ENCODE peak calls at places on chromosome 14, in seven cellular contexts. U, E, W, S, I, Z and V are unnamed samples.

GRCh38 chr14:64196668-64197411 is 97.3 kb downstream of the ESR2 start:
- DNase-seq in U (peak; percentile 67), S (peak; percentile 63), W (peak; percentile 74), Z (peak; percentile 85), E (peak; percentile 58), I (peak; percentile 66), V (no peak)

GRCh38 chr14:24849471-24849870 is 200.5 kb downstream of the STXBP6 start:
- DNase-seq in S (no peak), Z (no peak), U (no peak), E (no peak), I (no peak), W (no peak), V (no peak)

GRCh38 chr14:95697764-95698163 is 11.5 kb downstream of the TCL1B start:
- DNase-seq in U (no peak), E (no peak), W (no peak), I (no peak), S (no peak), Z (no peak), V (no peak)

GRCh38 chr14:95535226-95536021 is 574 bp downstream of the GLRX5 start:
- DNase-seq in E (no peak), S (no peak), U (peak; percentile 48), W (peak; percentile 36), Z (no peak), I (peak; percentile 70), V (no peak)

GRCh38 chr14:22994762-22995275 is 12.5 kb upstream of the AJUBA start:
- DNase-seq in U (peak; percentile 64), W (peak; percentile 54), E (peak; percentile 62), Z (peak; percentile 23), S (peak; percentile 76), I (no peak), V (no peak)

GRCh38 chr14:73879027-73879426 is 7.6 kb upstream of the ZNF410 start:
- DNase-seq in E (no peak), U (no peak), W (no peak), I (no peak), Z (no peak), S (no peak), V (no peak)

GRCh38 chr14:71117839-71118743 is 210.8 kb downstream of the PCNX1 start:
- DNase-seq in S (peak; percentile 83), I (no peak), Z (no peak), W (peak; percentile 65), E (no peak), U (peak; percentile 78), V (no peak)

GRCh38 chr14:61151276-61151675 is 129.9 kb downstream of the TMEM30B start:
- DNase-seq in W (no peak), U (no peak), S (no peak), E (no peak), I (no peak), Z (no peak), V (no peak)

GRCh38 chr14:50530794-50531193 is 1.6 kb downstream of the MAP4K5 start:
- DNase-seq in I (no peak), E (no peak), W (no peak), Z (no peak), U (no peak), S (no peak), V (no peak)

GRCh38 chr14:38721822-38722431 is 381.1 kb downstream of the SEC23A start:
- DNase-seq in Z (peak; percentile 63), I (peak; percentile 79), U (peak; percentile 78), W (peak; percentile 74), S (peak; percentile 72), E (peak; percentile 74), V (peak; percentile 36)

GRCh38 chr14:89648924-89649323 is 231.9 kb upstream of the FOXN3 start:
- DNase-seq in I (no peak), W (no peak), Z (no peak), E (no peak), U (no peak), S (no peak), V (no peak)

GRCh38 chr14:32374155-32374554 is 45.1 kb downstream of the AKAP6 start:
- DNase-seq in I (no peak), S (peak; percentile 13), W (no peak), Z (no peak), E (no peak), U (no peak), V (no peak)

GRCh38 chr14:27391331-27391730 is 793.5 kb upstream of the NOVA1 start:
- DNase-seq in S (no peak), Z (no peak), W (no peak), E (no peak), U (no peak), I (no peak), V (no peak)

GRCh38 chr14:50410921-50411320 is 14.2 kb upstream of the CDKL1 start:
- DNase-seq in W (peak; percentile 61), Z (no peak), S (peak; percentile 85), U (no peak), I (no peak), E (no peak), V (no peak)

GRCh38 chr14:74504874-74505617 is 11.5 kb downstream of the ISCA2 start:
- DNase-seq in W (no peak), I (no peak), S (no peak), Z (no peak), U (no peak), E (no peak), V (no peak)

GRCh38 chr14:70254476-70254961 is 65.8 kb upstream of the SLC8A3 start:
- DNase-seq in S (peak; percentile 63), Z (peak; percentile 25), W (peak; percentile 20), I (no peak), E (peak; percentile 13), U (peak; percentile 84), V (no peak)

GRCh38 chr14:100578552-100578951 is 8.7 kb downstream of the BEGAIN start:
- DNase-seq in W (no peak), Z (no peak), S (peak; percentile 27), U (no peak), I (peak; percentile 12), E (peak; percentile 23), V (no peak)

GRCh38 chr14:64845878-64846277 is 33.8 kb downstream of the SPTB start:
- DNase-seq in W (peak; percentile 32), U (no peak), Z (no peak), S (no peak), E (no peak), I (no peak), V (no peak)

GRCh38 chr14:89121961-89122675 is 294.9 kb downstream of the FOXN3 start:
- DNase-seq in I (no peak), U (no peak), W (no peak), E (no peak), Z (no peak), S (no peak), V (no peak)

GRCh38 chr14:58238252-58239247 is 6.1 kb upstream of the PSMA3 start:
- DNase-seq in W (peak; percentile 22), Z (peak; percentile 45), I (no peak), U (peak; percentile 54), E (peak; percentile 34), S (peak; percentile 70), V (no peak)

GRCh38 chr14:92751819-92752218 is 3.4 kb upstream of the LGMN start:
- DNase-seq in E (no peak), S (no peak), Z (no peak), U (no peak), W (no peak), I (no peak), V (no peak)

GRCh38 chr14:29953501-29953900 is 25.9 kb upstream of the PRKD1 start:
- DNase-seq in U (no peak), Z (no peak), E (peak; percentile 31), I (no peak), S (no peak), W (no peak), V (no peak)

GRCh38 chr14:70332015-70332414 is 27.5 kb downstream of the COX16 start:
- DNase-seq in E (no peak), U (no peak), Z (no peak), W (no peak), I (no peak), S (no peak), V (no peak)

GRCh38 chr14:53814371-53814770 is 142.3 kb downstream of the BMP4 start:
- DNase-seq in W (no peak), Z (no peak), I (no peak), S (no peak), E (no peak), U (no peak), V (no peak)

GRCh38 chr14:101007004-101007614 is 103.6 kb upstream of the RTL1 start:
- DNase-seq in W (no peak), U (no peak), E (no peak), I (peak; percentile 40), S (no peak), Z (no peak), V (no peak)

GRCh38 chr14:55327179-55327578 is 56.0 kb downstream of the FBXO34 start:
- DNase-seq in U (no peak), Z (no peak), S (no peak), E (no peak), W (no peak), I (no peak), V (no peak)

GRCh38 chr14:54169254-54169924 is 212.8 kb upstream of the BMP4 start:
- DNase-seq in W (no peak), Z (no peak), U (no peak), I (no peak), E (no peak), S (no peak), V (no peak)

GRCh38 chr14:106843951-106844483 is 1317.6 kb downstream of the TMEM121 start:
- DNase-seq in E (peak; percentile 7), I (no peak), U (no peak), Z (peak; percentile 23), S (no peak), W (peak; percentile 10), V (peak; percentile 84)

GRCh38 chr14:100587763-100588411 is 670 bp upstream of the BEGAIN start:
- DNase-seq in W (no peak), S (peak; percentile 45), Z (peak; percentile 5), U (no peak), E (no peak), I (peak; percentile 51), V (no peak)

GRCh38 chr14:65356327-65356836 is 56.1 kb upstream of the FUT8 start:
- DNase-seq in W (peak; percentile 77), S (peak; percentile 66), I (no peak), E (no peak), Z (no peak), U (peak; percentile 54), V (no peak)

GRCh38 chr14:103576371-103577024 is 13.7 kb downstream of the COA8 start:
- DNase-seq in U (peak; percentile 91), S (peak; percentile 94), W (peak; percentile 94), E (peak; percentile 92), I (peak; percentile 89), Z (peak; percentile 94), V (no peak)

GRCh38 chr14:60974070-60974469 is 6.8 kb downstream of the TRMT5 start:
- DNase-seq in Z (no peak), W (no peak), I (no peak), S (no peak), U (no peak), E (no peak), V (no peak)

GRCh38 chr14:61562321-61563161 is 132.8 kb upstream of the HIF1A start:
- DNase-seq in S (peak; percentile 97), W (peak; percentile 83), Z (peak; percentile 90), U (peak; percentile 77), I (no peak), E (no peak), V (no peak)

GRCh38 chr14:101604935-101605767 is 43.9 kb downstream of the DIO3 start:
- DNase-seq in U (no peak), W (no peak), S (no peak), I (no peak), Z (no peak), E (no peak), V (no peak)

GRCh38 chr14:56798447-56799326 is 11.6 kb downstream of the OTX2 start:
- DNase-seq in W (no peak), U (no peak), S (no peak), I (no peak), E (no peak), Z (no peak), V (no peak)

GRCh38 chr14:93747102-93747501 is 41.2 kb downstream of the PRIMA1 start:
- DNase-seq in I (no peak), S (no peak), W (no peak), Z (no peak), E (no peak), U (no peak), V (no peak)

GRCh38 chr14:101791919-101792572 is 30.5 kb downstream of the PPP2R5C start:
- DNase-seq in W (peak; percentile 62), U (no peak), E (peak; percentile 52), I (no peak), Z (no peak), S (peak; percentile 70), V (no peak)

GRCh38 chr14:68643673-68644072 is 149.2 kb downstream of the ZFP36L1 start:
- DNase-seq in W (no peak), U (no peak), E (no peak), Z (no peak), I (peak; percentile 25), S (no peak), V (no peak)